ENCODE peak calls at places on chromosomes 12 and 14, in five cellular contexts. N, Z, L, V and B are unnamed samples.

GRCh38 chr14:52801014-52801708 is 9.8 kb upstream of the GNPNAT1 start:
- DNase-seq in N (peak; percentile 78), Z (no peak), L (no peak), V (no peak), B (peak; percentile 69)

GRCh38 chr14:38107216-38107631 is 100.5 kb upstream of the SSTR1 start:
- DNase-seq in L (no peak), V (no peak), N (no peak), Z (no peak), B (no peak)

GRCh38 chr14:55019968-55020554 is 6.8 kb downstream of the WDHD1 start:
- DNase-seq in Z (no peak), N (peak; percentile 67), L (no peak), V (no peak), B (no peak)

GRCh38 chr14:62736426-62737043 is 308.7 kb downstream of the KCNH5 start:
- DNase-seq in N (peak; percentile 8), Z (no peak), V (no peak), L (no peak), B (no peak)

GRCh38 chr12:3333583-3333982 is 157.4 kb upstream of the PRMT8 start:
- DNase-seq in L (no peak), N (no peak), V (no peak), Z (no peak), B (no peak)

GRCh38 chr12:56119361-56119796 is 1.3 kb downstream of the ZC3H10 start:
- DNase-seq in Z (no peak), N (peak; percentile 94), V (peak; percentile 85), L (no peak), B (peak; percentile 82)

GRCh38 chr12:10590976-10591375 is 22.4 kb downstream of the MAGOHB start:
- DNase-seq in Z (no peak), L (no peak), V (no peak), N (no peak), B (no peak)

GRCh38 chr14:29222671-29223268 is 456.2 kb downstream of the FOXG1 start:
- DNase-seq in Z (no peak), L (no peak), N (peak; percentile 75), V (peak; percentile 76), B (no peak)

GRCh38 chr14:66496188-66496807 is 10.1 kb downstream of the CCDC196 start:
- DNase-seq in N (peak; percentile 22), L (no peak), V (peak; percentile 2), Z (no peak), B (no peak)

GRCh38 chr14:61281186-61281676 is at the start of gene TMEM30B:
- DNase-seq in Z (no peak), V (no peak), N (no peak), L (no peak), B (no peak)

GRCh38 chr14:66306101-66306500 is 180.1 kb upstream of the CCDC196 start:
- DNase-seq in V (no peak), N (no peak), L (no peak), Z (no peak), B (no peak)

GRCh38 chr14:57089901-57090300 is 178.8 kb downstream of the EXOC5 start:
- DNase-seq in N (no peak), Z (no peak), L (no peak), V (no peak), B (no peak)